ENCODE peak calls at places on chromosomes 7 and 10, in nine cellular contexts. U is NCI-H446 treated with DMSO at 0.1 percent for 48 hours; G is HepG2; M is activated naive CD8-positive, alpha-beta T cell treated with anti-CD3 and anti-CD28 coated beads, Interleukin-2, amount 50 U/mL, for 24 hours; Z is aorta; A is HTR-8/SVneo; Q is NCI-H748 treated with DMSO at 0.1 percent for 48 hours; X is GM12891; P is GM03348. B is an unnamed sample.

GRCh38 chr7:29946428-29947186 is 43.0 kb downstream of the SCRN1 start:
- DNase-seq in U (no peak), G (peak), M (no peak), Z (peak), A (no peak), Q (no peak), X (no peak), P (peak), B (no peak)

GRCh38 chr7:873367-874002 is 2.9 kb upstream of the GET4 start:
- DNase-seq in U (peak), G (peak), M (peak), Z (peak), A (peak), Q (peak), X (peak), P (peak), B (peak)

GRCh38 chr7:95687759-95688343 is 84.5 kb upstream of the DYNC1I1 start:
- DNase-seq in U (no peak), G (peak), M (no peak), Z (no peak), A (no peak), Q (no peak), X (no peak), P (peak), B (peak)

GRCh38 chr7:27777662-27778061 is 37.7 kb downstream of the TAX1BP1 start:
- DNase-seq in U (no peak), G (no peak), M (no peak), Z (no peak), A (no peak), Q (no peak), X (no peak), P (no peak), B (no peak)

GRCh38 chr10:117241541-117242462 is 888 bp downstream of the SLC18A2 start:
- DNase-seq in U (no peak), G (no peak), M (no peak), Z (no peak), A (no peak), Q (no peak), X (peak), P (peak), B (no peak)

GRCh38 chr10:112136816-112137215 is 46.7 kb downstream of the GPAM start:
- DNase-seq in U (no peak), G (no peak), M (no peak), Z (no peak), A (no peak), Q (no peak), X (no peak), P (no peak), B (no peak)

GRCh38 chr7:13155188-13155587 is 467.8 kb downstream of the ARL4A start:
- DNase-seq in U (no peak), G (no peak), M (no peak), Z (no peak), A (no peak), Q (no peak), X (no peak), P (no peak), B (peak)

GRCh38 chr10:124012583-124012982 is 80.8 kb downstream of the CHST15 start:
- DNase-seq in U (no peak), G (no peak), M (no peak), Z (no peak), A (no peak), Q (no peak), X (no peak), P (no peak), B (no peak)

GRCh38 chr7:18320971-18321567 is 174.5 kb upstream of the HDAC9 start:
- DNase-seq in U (no peak), G (peak), M (no peak), Z (no peak), A (peak), Q (peak), X (peak), P (peak), B (peak)

GRCh38 chr10:44024351-44025116 is 360.4 kb downstream of the CXCL12 start:
- DNase-seq in U (no peak), G (no peak), M (no peak), Z (no peak), A (no peak), Q (no peak), X (no peak), P (no peak), B (no peak)

GRCh38 chr7:54546081-54546985 is 4.2 kb downstream of the VSTM2A start:
- DNase-seq in U (no peak), G (peak), M (peak), Z (no peak), A (no peak), Q (peak), X (peak), P (peak), B (no peak)

GRCh38 chr7:43698461-43699255 is 30.7 kb downstream of the COA1 start:
- DNase-seq in U (no peak), G (no peak), M (no peak), Z (no peak), A (no peak), Q (no peak), X (no peak), P (no peak), B (no peak)

GRCh38 chr10:109062371-109062770 is 860.9 kb downstream of the XPNPEP1 start:
- DNase-seq in U (no peak), G (no peak), M (no peak), Z (no peak), A (no peak), Q (no peak), X (no peak), P (peak), B (no peak)

GRCh38 chr10:1209355-1209979 is 153.3 kb downstream of the WDR37 start:
- DNase-seq in U (no peak), G (no peak), M (no peak), Z (no peak), A (no peak), Q (no peak), X (no peak), P (no peak), B (no peak)

GRCh38 chr7:40733111-40733510 is 598.3 kb downstream of the SUGCT start:
- DNase-seq in U (no peak), G (peak), M (no peak), Z (no peak), A (no peak), Q (no peak), X (no peak), P (no peak), B (no peak)

GRCh38 chr10:69883256-69883655 is 81.5 kb downstream of the COL13A1 start:
- DNase-seq in U (no peak), G (peak), M (no peak), Z (no peak), A (no peak), Q (no peak), X (no peak), P (no peak), B (no peak)

GRCh38 chr7:93622036-93622714 is 47.7 kb upstream of the CALCR start:
- DNase-seq in U (no peak), G (peak), M (no peak), Z (no peak), A (peak), Q (peak), X (no peak), P (peak), B (peak)

GRCh38 chr10:118672766-118673715 is 77.6 kb upstream of the PRLHR start:
- DNase-seq in U (no peak), G (no peak), M (no peak), Z (no peak), A (no peak), Q (no peak), X (no peak), P (no peak), B (no peak)

GRCh38 chr7:31948041-31948440 is 122.2 kb downstream of the PDE1C start:
- DNase-seq in U (no peak), G (peak), M (no peak), Z (no peak), A (peak), Q (no peak), X (no peak), P (peak), B (no peak)

GRCh38 chr10:109894516-109894915 is 28.8 kb downstream of the XPNPEP1 start:
- DNase-seq in U (peak), G (no peak), M (no peak), Z (peak), A (no peak), Q (no peak), X (no peak), P (peak), B (peak)

GRCh38 chr10:62959553-62959952 is 143.4 kb upstream of the EGR2 start:
- DNase-seq in U (no peak), G (no peak), M (no peak), Z (no peak), A (no peak), Q (no peak), X (no peak), P (peak), B (no peak)

GRCh38 chr7:132433286-132433685 is 143.0 kb downstream of the PLXNA4 start:
- DNase-seq in U (no peak), G (no peak), M (no peak), Z (no peak), A (no peak), Q (no peak), X (no peak), P (no peak), B (no peak)

GRCh38 chr10:16646474-16647059 is 124.9 kb upstream of the C1QL3 start:
- DNase-seq in U (no peak), G (no peak), M (peak), Z (no peak), A (no peak), Q (no peak), X (no peak), P (no peak), B (no peak)

GRCh38 chr7:133746305-133746704 is 380.8 kb upstream of the LRGUK start:
- DNase-seq in U (no peak), G (no peak), M (no peak), Z (no peak), A (no peak), Q (no peak), X (no peak), P (no peak), B (no peak)

GRCh38 chr10:97640174-97640867 is at the start of gene PI4K2A:
- DNase-seq in U (peak), G (peak), M (peak), Z (peak), A (peak), Q (peak), X (peak), P (peak), B (peak)

GRCh38 chr10:110493832-110494426 is 3.8 kb upstream of the DUSP5 start:
- DNase-seq in U (no peak), G (no peak), M (no peak), Z (no peak), A (no peak), Q (no peak), X (no peak), P (no peak), B (no peak)

GRCh38 chr10:24882047-24882698 is 70.2 kb downstream of the PRTFDC1 start:
- DNase-seq in U (no peak), G (no peak), M (peak), Z (no peak), A (no peak), Q (no peak), X (no peak), P (peak), B (no peak)

GRCh38 chr10:129233351-129234148 is 233.5 kb upstream of the MGMT start:
- DNase-seq in U (no peak), G (no peak), M (no peak), Z (no peak), A (no peak), Q (no peak), X (no peak), P (no peak), B (no peak)

GRCh38 chr7:78173192-78173591 is 374.6 kb downstream of the PHTF2 start:
- DNase-seq in U (no peak), G (no peak), M (no peak), Z (no peak), A (no peak), Q (no peak), X (no peak), P (no peak), B (no peak)

GRCh38 chr10:117914330-117914729 is 132.4 kb downstream of the RAB11FIP2 start:
- DNase-seq in U (no peak), G (no peak), M (no peak), Z (no peak), A (no peak), Q (no peak), X (no peak), P (no peak), B (no peak)

GRCh38 chr10:30784896-30785605 is 155.5 kb upstream of the LYZL2 start:
- DNase-seq in U (no peak), G (no peak), M (peak), Z (peak), A (peak), Q (peak), X (peak), P (peak), B (peak)

B was measured in NCI-H1105 treated with DMSO at 0.1 percent for 48 hours.